ENCODE peak calls at places on chromosomes 13 and 19, in six cellular contexts. A is iPS DF 6.9; G is heart right ventricle; E is CD8-positive, alpha-beta T cell; J is DND-41; S is small intestine. P is an unnamed sample.
A peak's percentile ranks its signal among the peaks of the same experiment; 100 is the strongest.

GRCh38 chr13:23583491-23583890 is 13.3 kb downstream of the TNFRSF19 start:
- DNase-seq in G (no peak), A (no peak), E (no peak), J (no peak), S (no peak), P (no peak)

GRCh38 chr19:30036154-30037129 is 94.4 kb downstream of the URI1 start:
- DNase-seq in G (no peak), E (no peak), A (no peak), S (no peak), J (no peak), P (no peak)

GRCh38 chr13:50691682-50692263 is 151.7 kb downstream of the DLEU7 start:
- DNase-seq in G (no peak), S (no peak), J (no peak), A (no peak), E (no peak), P (no peak)

GRCh38 chr19:29098863-29099481 is 114.0 kb downstream of the UQCRFS1 start:
- DNase-seq in G (peak; percentile 34), A (no peak), J (no peak), E (no peak), S (no peak), P (peak; percentile 92)

GRCh38 chr19:53195265-53195879 is 2.2 kb upstream of the ZNF665 start:
- DNase-seq in G (peak; percentile 83), E (peak; percentile 75), J (peak; percentile 87), A (peak; percentile 75), S (peak; percentile 84), P (peak; percentile 88)

GRCh38 chr19:56837892-56838679 is 2.4 kb downstream of the PEG3 start:
- DNase-seq in G (peak; percentile 69), A (no peak), E (no peak), S (no peak), J (no peak), P (no peak)

GRCh38 chr19:18424122-18424889 is 5.1 kb downstream of the SSBP4 start:
- DNase-seq in J (no peak), E (no peak), G (no peak), A (no peak), S (no peak), P (peak; percentile 58)

GRCh38 chr19:56393119-56394012 is at the start of gene ZNF582:
- DNase-seq in A (peak; percentile 89), S (peak; percentile 91), J (peak; percentile 80), G (peak; percentile 97), E (peak; percentile 89), P (peak; percentile 99)

GRCh38 chr19:17871878-17872250 is at the start of gene SLC5A5:
- DNase-seq in S (no peak), J (no peak), A (no peak), E (no peak), G (no peak), P (peak; percentile 88)

GRCh38 chr13:32940601-32941000 is 75.6 kb upstream of the KL start:
- DNase-seq in E (no peak), J (no peak), G (peak; percentile 21), A (no peak), S (no peak), P (no peak)

GRCh38 chr19:28239270-28239669 is 973.7 kb downstream of the UQCRFS1 start:
- DNase-seq in A (peak; percentile 66), J (peak; percentile 12), E (no peak), G (no peak), S (no peak), P (no peak)

GRCh38 chr13:36712290-36712689 is 38.5 kb downstream of the SERTM1 start:
- DNase-seq in A (no peak), J (no peak), G (no peak), S (no peak), E (no peak), P (no peak)

GRCh38 chr13:87998081-87998480 is 326.9 kb downstream of the SLITRK5 start:
- DNase-seq in A (no peak), J (no peak), G (no peak), S (no peak), E (no peak), P (no peak)

GRCh38 chr13:33244907-33245287 is 40.7 kb downstream of the STARD13 start:
- DNase-seq in J (no peak), E (no peak), A (no peak), S (no peak), G (no peak), P (peak; percentile 39)

GRCh38 chr13:53743906-53744305 is 715.3 kb downstream of the OLFM4 start:
- DNase-seq in J (no peak), G (no peak), S (no peak), A (no peak), E (no peak), P (no peak)

GRCh38 chr13:77737583-77738200 is 40.2 kb downstream of the SLAIN1 start:
- DNase-seq in J (no peak), S (peak; percentile 11), A (no peak), E (no peak), G (no peak), P (no peak)

GRCh38 chr13:98324105-98324504 is 147.0 kb upstream of the RNF113B start:
- DNase-seq in G (no peak), S (no peak), J (no peak), E (no peak), A (no peak), P (peak; percentile 49)

GRCh38 chr13:71316964-71317363 is 550.0 kb downstream of the DACH1 start:
- DNase-seq in A (no peak), J (no peak), E (no peak), G (no peak), S (peak; percentile 14), P (no peak)

GRCh38 chr19:54418030-54418929 is 3.0 kb downstream of the TTYH1 start:
- DNase-seq in A (no peak), G (no peak), J (no peak), E (peak; percentile 33), S (no peak), P (peak; percentile 95)

GRCh38 chr13:110097013-110097412 is 209.9 kb downstream of the COL4A1 start:
- DNase-seq in E (no peak), A (no peak), J (no peak), G (no peak), S (no peak), P (no peak)

GRCh38 chr13:45194081-45194939 is 6.5 kb downstream of the KCTD4 start:
- DNase-seq in J (no peak), A (no peak), G (peak; percentile 39), S (no peak), E (no peak), P (no peak)

GRCh38 chr19:51948979-51949378 is 21.7 kb downstream of the ZNF613 start:
- DNase-seq in E (no peak), G (peak; percentile 61), S (no peak), J (no peak), A (no peak), P (no peak)

GRCh38 chr13:43815204-43815603 is 28.4 kb upstream of the ENOX1 start:
- DNase-seq in S (no peak), G (peak; percentile 30), J (no peak), E (no peak), A (no peak), P (no peak)

GRCh38 chr13:112692104-112692503 is 2.3 kb downstream of the ATP11A start:
- DNase-seq in S (no peak), A (no peak), E (no peak), J (no peak), G (no peak), P (no peak)

GRCh38 chr19:3184847-3185481 is 766 bp upstream of the NCLN start:
- DNase-seq in S (no peak), G (no peak), E (peak; percentile 75), J (no peak), A (peak; percentile 33), P (peak; percentile 95)

GRCh38 chr13:58721273-58721672 is 1089.7 kb downstream of the PCDH17 start:
- DNase-seq in E (no peak), G (no peak), A (no peak), J (no peak), S (no peak), P (no peak)

GRCh38 chr13:78334059-78334458 is 269.3 kb downstream of the POU4F1 start:
- DNase-seq in J (no peak), G (no peak), A (no peak), S (no peak), E (no peak), P (no peak)

GRCh38 chr13:34156841-34157365 is 339.0 kb downstream of the RFC3 start:
- DNase-seq in E (peak; percentile 11), G (peak; percentile 48), A (no peak), J (peak; percentile 5), S (peak; percentile 91), P (peak; percentile 45)

GRCh38 chr19:51450730-51451307 is 7.4 kb downstream of the SIGLEC8 start:
- DNase-seq in S (no peak), G (no peak), J (no peak), E (no peak), A (no peak), P (no peak)

GRCh38 chr19:52889076-52889475 is 8.4 kb downstream of the ZNF320 start:
- DNase-seq in J (no peak), E (no peak), A (no peak), S (no peak), G (no peak), P (no peak)

GRCh38 chr19:29841559-29842367 is 30.0 kb downstream of the CCNE1 start:
- DNase-seq in E (no peak), S (peak; percentile 56), G (peak; percentile 15), A (no peak), J (no peak), P (no peak)

GRCh38 chr13:95356916-95357315 is 55.7 kb upstream of the ABCC4 start:
- DNase-seq in E (no peak), A (no peak), S (peak; percentile 64), G (no peak), J (no peak), P (no peak)

GRCh38 chr13:20942938-20943518 is 40.5 kb upstream of the XPO4 start:
- DNase-seq in A (no peak), G (no peak), J (no peak), S (no peak), E (no peak), P (peak; percentile 47)
- H3K27ac ChIP-seq in A (no peak overlapping the region), G (no peak overlapping the region), J (no peak overlapping the region), S (peak overlapping the region; percentile 83), E (no peak overlapping the region), P (peak overlapping the region; percentile 82)

DNA sequence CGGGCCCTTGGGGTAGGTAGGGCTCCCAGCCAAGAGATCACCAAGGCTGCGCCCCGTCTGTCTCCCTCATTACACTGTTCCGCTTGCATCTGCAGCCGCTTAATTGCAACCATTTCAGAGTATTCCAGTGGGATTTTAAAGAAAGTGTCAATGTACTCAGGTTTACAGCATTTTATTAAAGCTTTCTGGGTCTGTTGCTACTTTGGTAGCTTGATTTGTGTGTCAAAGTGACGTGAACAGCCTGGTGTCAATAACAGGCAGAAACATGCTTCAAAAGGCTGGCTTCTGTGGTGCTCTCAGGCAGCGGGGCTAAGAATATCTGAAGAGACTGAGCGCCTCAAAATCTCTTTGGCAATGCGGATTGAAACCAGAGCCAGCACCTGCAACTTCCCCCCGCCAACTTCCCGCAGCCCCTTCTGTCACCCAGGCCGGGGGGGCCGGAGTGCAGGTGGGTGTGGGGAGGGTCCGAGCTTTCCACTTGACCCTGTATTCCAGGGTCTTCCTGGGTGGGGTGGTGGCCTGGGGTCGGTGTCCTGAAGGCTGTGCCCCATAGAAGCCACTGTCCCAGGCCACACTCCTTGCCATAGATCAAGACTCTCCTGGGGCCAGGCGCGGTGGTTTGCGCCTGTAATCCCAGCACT is 81.2 kb downstream of the KDM4B start:
- DNase-seq in E (no peak), J (no peak), S (no peak), A (no peak), G (no peak), P (no peak)
- H3K27ac ChIP-seq in E (no peak overlapping the region), J (peak overlapping the region; percentile 32), S (no peak overlapping the region), A (no peak overlapping the region), G (no peak overlapping the region), P (no peak overlapping the region)

GRCh38 chr19:39935262-39935661 is 828 bp upstream of the FCGBP start:
- DNase-seq in A (no peak), J (no peak), G (no peak), S (no peak), E (no peak), P (no peak)
- H3K27ac ChIP-seq in A (no peak overlapping the region), J (no peak overlapping the region), G (no peak overlapping the region), S (peak overlapping the region; percentile 36), E (no peak overlapping the region), P (no peak overlapping the region)

GRCh38 chr19:35743640-35744306 is 1.4 kb downstream of the U2AF1L4 start:
- DNase-seq in A (no peak), S (no peak), E (no peak), J (no peak), G (no peak), P (no peak)
- H3K27ac ChIP-seq in A (no peak overlapping the region), S (peak overlapping the region; percentile 100), E (peak overlapping the region; percentile 95), J (peak overlapping the region; percentile 97), G (no peak overlapping the region), P (no peak overlapping the region)

P was measured in osteoblast.